ENCODE peak calls at places on chromosomes 5 and 9, in nine cellular contexts. D, T, N, G, Q, C, U, B and S are unnamed samples.

GRCh38 chr5:147382776-147383175 is 127.1 kb downstream of the DPYSL3 start:
- DNase-seq in T (no peak), G (no peak), C (no peak), U (no peak), Q (no peak), B (no peak), D (no peak), N (no peak), S (no peak)

GRCh38 chr9:83622814-83623633 is at the start of gene IDNK:
- DNase-seq in U (peak; percentile 54), T (no peak), N (peak; percentile 77), C (peak; percentile 11), B (peak; percentile 54), G (peak; percentile 91), Q (peak; percentile 83), D (peak; percentile 79), S (peak; percentile 17)

GRCh38 chr5:67992919-67993318 is 222.6 kb upstream of the PIK3R1 start:
- DNase-seq in T (no peak), U (peak; percentile 77), D (no peak), Q (no peak), G (no peak), N (no peak), B (no peak), C (no peak), S (no peak)

GRCh38 chr9:136694163-136694864 is 7.1 kb upstream of the AGPAT2 start:
- DNase-seq in U (no peak), B (peak; percentile 63), Q (no peak), G (peak; percentile 88), N (peak; percentile 85), D (peak; percentile 80), T (no peak), C (no peak), S (no peak)

GRCh38 chr5:181205402-181205734 is 372 bp upstream of the TRIM7 start:
- DNase-seq in C (no peak), G (peak; percentile 77), N (peak; percentile 93), D (no peak), Q (no peak), B (no peak), U (no peak), T (no peak), S (no peak)

GRCh38 chr9:136133959-136134484 is 15.3 kb upstream of the TMEM250 start:
- DNase-seq in C (no peak), B (no peak), U (no peak), N (no peak), G (no peak), T (no peak), Q (no peak), D (no peak), S (no peak)

GRCh38 chr9:104980039-104980654 is 52.2 kb upstream of the ABCA1 start:
- DNase-seq in G (no peak), C (no peak), U (peak; percentile 33), N (no peak), Q (no peak), D (no peak), T (no peak), B (no peak), S (no peak)

GRCh38 chr5:127950707-127951356 is 132.7 kb upstream of the SLC12A2 start:
- DNase-seq in N (no peak), D (no peak), C (no peak), U (no peak), T (no peak), B (peak; percentile 79), Q (no peak), G (no peak), S (no peak)

GRCh38 chr5:119393201-119393691 is 37.4 kb downstream of the TNFAIP8 start:
- DNase-seq in Q (no peak), D (no peak), U (no peak), T (no peak), B (no peak), C (no peak), G (no peak), N (no peak), S (no peak)

GRCh38 chr5:119388619-119389190 is 32.9 kb downstream of the TNFAIP8 start:
- DNase-seq in G (no peak), N (no peak), U (no peak), T (no peak), Q (no peak), D (no peak), B (no peak), C (no peak), S (no peak)

GRCh38 chr5:119386945-119387344 is 31.1 kb downstream of the TNFAIP8 start:
- DNase-seq in N (no peak), G (no peak), B (no peak), T (no peak), D (no peak), C (no peak), Q (no peak), U (no peak), S (peak; percentile 41)

GRCh38 chr5:119387900-119388618 is 32.2 kb downstream of the TNFAIP8 start:
- DNase-seq in G (no peak), B (no peak), Q (no peak), C (no peak), U (no peak), N (no peak), D (no peak), T (no peak), S (peak; percentile 56)

DNA sequence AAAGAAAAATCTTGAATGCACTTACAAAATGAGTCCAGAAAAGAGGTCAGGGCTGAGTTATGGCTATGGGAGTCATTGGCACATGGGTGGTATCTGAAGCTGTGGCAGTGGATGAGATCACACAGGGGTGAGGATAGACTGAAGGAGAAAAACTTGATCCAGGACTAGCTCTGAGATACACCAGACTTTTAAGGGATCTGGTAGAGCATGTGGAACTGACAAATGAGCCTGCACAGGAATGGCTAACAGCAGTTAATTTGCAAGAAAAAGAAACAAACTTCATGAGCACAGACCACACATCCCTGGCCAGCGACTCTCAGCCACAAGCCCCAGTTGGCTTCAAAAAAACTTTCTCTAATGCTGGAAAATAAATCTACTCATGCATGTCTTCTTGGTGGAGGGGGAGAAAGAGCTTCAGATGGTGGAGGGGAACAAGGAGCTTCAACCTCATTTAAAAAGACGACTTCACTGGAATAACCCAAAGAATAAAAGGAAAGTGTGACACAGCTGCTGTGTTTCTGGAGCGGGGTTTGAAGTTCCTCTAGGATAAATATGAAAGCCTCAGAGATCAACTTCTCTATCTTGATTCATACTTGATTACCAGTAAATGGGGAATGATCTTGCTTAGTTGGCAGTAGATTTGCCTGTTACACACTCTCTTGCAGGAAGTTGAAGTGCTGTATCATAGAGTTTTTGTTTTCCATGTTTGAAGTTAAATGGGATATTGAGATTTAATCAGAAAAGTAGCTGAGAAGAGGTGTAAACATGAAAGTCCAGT is 33.7 kb downstream of the TNFAIP8 start:
- DNase-seq in D (no peak), N (no peak), U (peak; percentile 57), G (no peak), T (no peak), Q (no peak), C (no peak), B (no peak), S (no peak)
- H3K4me3 ChIP-seq in D (no peak overlapping the region), N (no peak overlapping the region), U (no peak overlapping the region), G (no peak overlapping the region), T (no peak overlapping the region), Q (peak overlapping the region; percentile 14), C (no peak overlapping the region), B (no peak overlapping the region), S (no peak overlapping the region)

GRCh38 chr5:135867599-135867998 is 28.0 kb downstream of the IL9 start:
- DNase-seq in N (no peak), B (no peak), G (no peak), U (no peak), T (no peak), Q (no peak), D (no peak), C (no peak), S (no peak)

GRCh38 chr5:135869151-135869737 is 26.4 kb downstream of the IL9 start:
- DNase-seq in Q (no peak), N (no peak), D (no peak), B (no peak), T (no peak), G (no peak), C (no peak), U (no peak), S (no peak)

GRCh38 chr5:135864503-135865443 is 30.3 kb downstream of the SLC25A48 start:
- DNase-seq in U (no peak), Q (no peak), N (peak; percentile 67), T (no peak), C (no peak), B (no peak), G (no peak), D (no peak), S (no peak)

GRCh38 chr5:135868681-135869080 is 27.0 kb downstream of the IL9 start:
- DNase-seq in N (no peak), T (no peak), C (no peak), B (no peak), D (no peak), U (no peak), Q (no peak), G (no peak), S (no peak)

DNA sequence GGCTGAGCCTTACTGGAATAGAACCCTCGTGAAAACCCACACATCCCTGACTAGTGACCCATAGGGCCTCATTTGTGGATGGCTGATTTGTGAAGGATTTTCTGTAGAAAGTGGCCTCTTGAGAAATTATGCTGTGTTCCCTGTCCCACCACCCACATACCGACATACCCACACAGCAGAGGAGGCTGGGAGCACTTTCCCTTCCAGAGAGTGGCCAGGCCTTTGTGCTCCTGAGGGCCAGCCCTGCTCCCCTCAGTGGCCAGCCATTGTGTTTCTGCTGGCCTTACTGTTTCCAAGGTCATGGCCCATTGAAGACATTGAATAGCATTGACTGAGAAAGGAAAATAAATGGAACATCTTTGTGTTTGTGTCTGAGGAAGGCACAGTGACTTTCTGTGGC is 29.6 kb downstream of the IL9 start:
- DNase-seq in C (no peak), Q (no peak), G (no peak), U (no peak), D (no peak), B (no peak), T (no peak), N (no peak), S (no peak)
- H3K4me3 ChIP-seq in C (no peak overlapping the region), Q (no peak overlapping the region), G (no peak overlapping the region), U (no peak overlapping the region), D (no peak overlapping the region), B (no peak overlapping the region), T (no peak overlapping the region), N (no peak overlapping the region), S (no peak overlapping the region)

DNA sequence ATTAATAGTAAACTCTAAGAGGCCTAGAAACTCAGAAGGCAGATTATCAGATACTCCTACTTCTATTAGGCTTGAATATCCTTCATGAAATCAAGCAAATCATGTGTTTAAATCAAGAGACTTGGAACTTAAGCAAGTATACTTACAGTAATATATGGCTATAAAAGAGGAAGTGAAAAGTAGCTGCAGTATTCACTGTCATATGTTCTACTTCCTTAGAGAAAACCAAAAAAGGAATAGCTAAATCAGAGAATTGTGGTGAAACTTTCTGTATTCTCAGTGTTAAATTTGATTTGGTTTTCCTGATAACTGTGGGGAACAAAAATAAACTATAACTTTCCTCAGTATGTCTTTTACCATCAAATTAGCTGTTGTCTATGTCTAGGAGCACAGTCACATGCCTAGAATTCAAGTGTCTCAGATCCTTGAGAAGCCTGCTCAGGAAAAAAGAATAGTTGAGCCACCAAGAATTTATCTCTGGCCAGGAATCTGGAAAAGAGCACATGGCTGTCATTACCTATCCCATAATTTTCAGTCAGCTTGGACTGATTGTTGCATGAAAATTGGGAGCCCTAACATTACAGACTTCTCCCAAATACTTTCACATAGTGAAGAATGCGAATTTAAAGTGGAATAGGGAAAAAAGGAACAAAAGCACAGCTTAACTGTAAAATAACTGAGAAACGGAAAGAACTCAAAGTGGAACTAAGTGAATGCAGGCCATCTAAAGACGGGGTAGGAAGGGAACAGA is 1.7 kb downstream of the FKBP15 start:
- DNase-seq in N (no peak), D (no peak), T (no peak), G (no peak), C (no peak), U (no peak), Q (no peak), B (no peak), S (no peak)
- H3K4me3 ChIP-seq in N (peak overlapping the region; percentile 79), D (peak overlapping the region; percentile 95), T (peak overlapping the region; percentile 91), G (no peak overlapping the region), C (no peak overlapping the region), U (no peak overlapping the region), Q (peak overlapping the region; percentile 86), B (peak overlapping the region; percentile 88), S (no peak overlapping the region)

GRCh38 chr5:136073714-136074113 is 44.9 kb downstream of the TGFBI start:
- DNase-seq in Q (no peak), N (no peak), T (no peak), D (no peak), U (no peak), B (no peak), C (no peak), G (no peak), S (no peak)
- H3K4me3 ChIP-seq in Q (no peak overlapping the region), N (no peak overlapping the region), T (no peak overlapping the region), D (no peak overlapping the region), U (no peak overlapping the region), B (no peak overlapping the region), C (no peak overlapping the region), G (no peak overlapping the region), S (no peak overlapping the region)